ENCODE peak calls at places on chromosomes 12 and 14, in four cellular contexts. One of them, this sample, is unnamed.

GRCh38 chr14:31766315-31766892 is 205.2 kb downstream of the NUBPL start:
- DNase-seq in ovary: no peak
- DNase-seq in stomach: no peak
- DNase-seq in hepatocyte: no peak
- DNase-seq in this sample: no peak

GRCh38 chr12:31033681-31034080 is 40.0 kb upstream of the DDX11 start:
- DNase-seq in ovary: no peak
- DNase-seq in stomach: no peak
- DNase-seq in hepatocyte: no peak
- DNase-seq in this sample: no peak

GRCh38 chr12:49636979-49637378 is 13.6 kb downstream of the PRPF40B start:
- DNase-seq in hepatocyte: peak; percentile 72
- DNase-seq in stomach: peak; percentile 52
- DNase-seq in ovary: peak; percentile 78
- DNase-seq in this sample: no peak

GRCh38 chr14:76329150-76329881 is 46.6 kb upstream of the ESRRB start:
- DNase-seq in ovary: no peak
- DNase-seq in hepatocyte: no peak
- DNase-seq in stomach: no peak
- DNase-seq in this sample: no peak

GRCh38 chr12:95605087-95605486 is 53.8 kb upstream of the USP44 start:
- DNase-seq in stomach: no peak
- DNase-seq in ovary: no peak
- DNase-seq in hepatocyte: no peak
- DNase-seq in this sample: no peak

GRCh38 chr14:34363733-34364134 is 98.3 kb downstream of the SPTSSA start:
- DNase-seq in stomach: no peak
- DNase-seq in ovary: no peak
- DNase-seq in hepatocyte: no peak
- DNase-seq in this sample: no peak

GRCh38 chr12:120903382-120903817 is 758 bp downstream of the SPPL3 start:
- DNase-seq in ovary: peak; percentile 53
- DNase-seq in hepatocyte: peak; percentile 74
- DNase-seq in stomach: peak; percentile 57
- DNase-seq in this sample: no peak

GRCh38 chr14:76050797-76051392 is 65.3 kb downstream of the IFT43 start:
- DNase-seq in hepatocyte: peak; percentile 79
- DNase-seq in stomach: peak; percentile 33
- DNase-seq in ovary: peak; percentile 66
- DNase-seq in this sample: peak; percentile 26

GRCh38 chr14:24426912-24427536 is 2.4 kb downstream of the CBLN3 start:
- DNase-seq in hepatocyte: peak; percentile 79
- DNase-seq in stomach: peak; percentile 78
- DNase-seq in ovary: peak; percentile 20
- DNase-seq in this sample: no peak

GRCh38 chr14:89540830-89541470 is 123.9 kb upstream of the FOXN3 start:
- DNase-seq in stomach: no peak
- DNase-seq in hepatocyte: no peak
- DNase-seq in ovary: no peak
- DNase-seq in this sample: no peak

GRCh38 chr12:94806617-94807016 is 156.3 kb upstream of the TMCC3 start:
- DNase-seq in hepatocyte: no peak
- DNase-seq in ovary: no peak
- DNase-seq in stomach: no peak
- DNase-seq in this sample: no peak

GRCh38 chr12:7716391-7716790 is 5.2 kb downstream of the DPPA3 start:
- DNase-seq in hepatocyte: peak; percentile 19
- DNase-seq in stomach: no peak
- DNase-seq in ovary: no peak
- DNase-seq in this sample: no peak

GRCh38 chr12:27143676-27144075 is 61.3 kb upstream of the C12orf71 start:
- DNase-seq in ovary: no peak
- DNase-seq in hepatocyte: no peak
- DNase-seq in stomach: no peak
- DNase-seq in this sample: no peak

GRCh38 chr14:50717826-50718225 is 49.7 kb upstream of the SAV1 start:
- DNase-seq in hepatocyte: no peak
- DNase-seq in ovary: no peak
- DNase-seq in stomach: no peak
- DNase-seq in this sample: no peak

GRCh38 chr14:50719911-50720759 is 52.0 kb upstream of the SAV1 start:
- DNase-seq in stomach: no peak
- DNase-seq in hepatocyte: no peak
- DNase-seq in ovary: no peak
- DNase-seq in this sample: no peak

GRCh38 chr14:50711043-50711442 is 42.9 kb upstream of the SAV1 start:
- DNase-seq in stomach: no peak
- DNase-seq in hepatocyte: no peak
- DNase-seq in ovary: no peak
- DNase-seq in this sample: no peak

GRCh38 chr14:50718949-50719348 is 50.8 kb upstream of the SAV1 start:
- DNase-seq in ovary: no peak
- DNase-seq in stomach: no peak
- DNase-seq in hepatocyte: no peak
- DNase-seq in this sample: no peak

GRCh38 chr14:50714452-50715073 is 46.5 kb upstream of the SAV1 start:
- DNase-seq in hepatocyte: peak; percentile 39
- DNase-seq in ovary: no peak
- DNase-seq in stomach: no peak
- DNase-seq in this sample: no peak
- H3K4me3 ChIP-seq in hepatocyte: no peak overlapping the region
- H3K4me3 ChIP-seq in ovary: no peak overlapping the region
- H3K4me3 ChIP-seq in stomach: no peak overlapping the region
- H3K4me3 ChIP-seq in this sample: no peak overlapping the region

GRCh38 chr12:67155863-67156262 is 113.3 kb upstream of the CAND1 start:
- DNase-seq in stomach: no peak
- DNase-seq in hepatocyte: no peak
- DNase-seq in ovary: no peak
- DNase-seq in this sample: no peak

GRCh38 chr12:67161322-67161918 is 107.7 kb upstream of the CAND1 start:
- DNase-seq in stomach: peak; percentile 33
- DNase-seq in ovary: peak; percentile 18
- DNase-seq in hepatocyte: peak; percentile 63
- DNase-seq in this sample: no peak
- TF ChIP-seq CTCF in stomach: no peak
- TF ChIP-seq CTCF in ovary: no peak
- TF ChIP-seq CTCF in hepatocyte: peak; percentile 59
- TF ChIP-seq CTCF in this sample: peak; percentile 67

GRCh38 chr12:111419784-111420183 is 14.1 kb downstream of the SH2B3 start:
- DNase-seq in ovary: no peak
- DNase-seq in stomach: no peak
- DNase-seq in hepatocyte: no peak
- DNase-seq in this sample: no peak
- H3K4me3 ChIP-seq in ovary: no peak overlapping the region
- H3K4me3 ChIP-seq in stomach: no peak overlapping the region
- H3K4me3 ChIP-seq in hepatocyte: no peak overlapping the region
- H3K4me3 ChIP-seq in this sample: no peak overlapping the region

DNA sequence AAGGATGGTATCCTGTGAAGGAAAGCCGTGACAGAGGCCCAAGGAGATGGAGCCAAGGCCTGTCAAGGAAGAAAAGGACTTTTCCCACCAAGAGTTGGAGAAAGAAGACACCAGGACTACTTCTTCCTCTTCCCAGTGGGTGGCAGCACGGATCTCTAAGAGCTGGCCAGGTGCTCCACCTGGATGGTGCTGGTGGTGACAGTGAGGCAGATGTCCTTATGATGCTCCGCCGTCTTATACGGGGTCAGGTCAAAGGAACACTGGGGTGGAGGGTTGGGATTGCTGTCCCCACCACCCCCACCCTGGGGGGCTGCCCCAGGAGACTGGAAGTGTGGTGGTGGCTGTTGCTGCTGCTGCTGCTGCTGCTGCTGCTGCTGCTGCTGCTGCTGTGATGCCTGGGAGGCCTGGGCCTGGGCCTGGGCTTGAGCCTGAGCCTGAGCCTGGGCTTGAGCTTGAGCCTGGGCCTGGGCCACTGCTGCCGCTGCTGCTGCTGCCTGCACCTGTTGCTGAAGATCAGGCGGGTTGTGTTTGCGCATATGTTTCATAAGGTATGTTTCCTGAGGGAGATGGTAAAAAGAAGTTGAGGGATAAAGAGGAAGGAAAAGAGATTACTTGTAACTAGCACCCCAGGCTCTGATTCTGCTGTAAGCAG is 4.8 kb upstream of the ING4 start:
- DNase-seq in ovary: no peak
- DNase-seq in hepatocyte: peak; percentile 54
- DNase-seq in stomach: no peak
- DNase-seq in this sample: no peak
- TF ChIP-seq CTCF in ovary: no peak
- TF ChIP-seq CTCF in hepatocyte: peak; percentile 22
- TF ChIP-seq CTCF in stomach: no peak
- TF ChIP-seq CTCF in this sample: peak; percentile 49

DNA sequence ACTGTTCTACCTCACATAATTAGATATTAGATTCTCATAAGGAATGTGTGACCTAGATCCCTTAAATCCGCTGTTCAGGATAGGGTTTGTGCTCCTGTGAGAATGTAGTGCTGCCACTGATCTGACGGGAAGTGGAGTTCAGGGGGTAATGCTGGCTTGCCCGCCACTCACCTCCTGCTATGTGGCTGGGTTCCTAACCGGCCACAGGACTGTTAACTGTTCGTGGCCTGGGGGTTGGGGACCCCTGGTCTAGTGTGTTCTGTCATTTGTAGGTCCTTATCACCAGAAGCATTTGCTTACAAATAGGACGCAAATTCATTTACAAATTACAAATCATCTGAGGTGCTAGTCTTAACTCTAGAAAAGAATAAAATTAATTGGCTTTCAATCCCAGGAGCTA is 16.4 kb upstream of the TMEM30B start:
- DNase-seq in stomach: no peak
- DNase-seq in ovary: no peak
- DNase-seq in hepatocyte: no peak
- DNase-seq in this sample: no peak
- H3K4me3 ChIP-seq in stomach: no peak overlapping the region
- H3K4me3 ChIP-seq in ovary: no peak overlapping the region
- H3K4me3 ChIP-seq in hepatocyte: no peak overlapping the region
- H3K4me3 ChIP-seq in this sample: no peak overlapping the region

DNA sequence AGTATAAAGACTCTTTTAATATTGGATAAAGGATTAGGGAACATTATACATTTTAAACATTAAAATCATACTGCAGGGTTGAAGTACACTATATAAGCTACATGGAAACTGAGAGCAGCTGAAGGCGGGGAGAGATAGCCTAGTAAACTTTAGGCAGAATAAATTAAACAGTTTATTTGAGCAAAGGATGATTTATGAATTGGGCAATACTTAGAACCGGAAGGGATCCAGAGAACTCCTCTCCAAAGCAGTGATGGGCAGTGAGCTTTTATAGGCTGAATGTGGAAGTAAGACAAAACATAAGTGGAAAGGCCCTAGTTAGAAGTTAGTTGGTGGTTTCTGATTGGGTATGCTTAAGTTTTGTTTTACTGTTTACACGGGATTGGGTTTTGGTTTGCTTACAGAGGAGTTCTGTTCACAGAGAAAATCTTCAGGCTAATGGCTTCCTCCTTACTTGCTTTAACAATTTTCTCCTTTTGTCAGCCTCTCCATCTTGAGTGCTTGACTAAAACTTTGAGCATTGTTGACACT is 18.9 kb downstream of the LEMD3 start:
- DNase-seq in hepatocyte: no peak
- DNase-seq in ovary: no peak
- DNase-seq in stomach: no peak
- DNase-seq in this sample: no peak
- TF ChIP-seq CTCF in hepatocyte: no peak
- TF ChIP-seq CTCF in ovary: no peak
- TF ChIP-seq CTCF in stomach: no peak
- TF ChIP-seq CTCF in this sample: no peak

DNA sequence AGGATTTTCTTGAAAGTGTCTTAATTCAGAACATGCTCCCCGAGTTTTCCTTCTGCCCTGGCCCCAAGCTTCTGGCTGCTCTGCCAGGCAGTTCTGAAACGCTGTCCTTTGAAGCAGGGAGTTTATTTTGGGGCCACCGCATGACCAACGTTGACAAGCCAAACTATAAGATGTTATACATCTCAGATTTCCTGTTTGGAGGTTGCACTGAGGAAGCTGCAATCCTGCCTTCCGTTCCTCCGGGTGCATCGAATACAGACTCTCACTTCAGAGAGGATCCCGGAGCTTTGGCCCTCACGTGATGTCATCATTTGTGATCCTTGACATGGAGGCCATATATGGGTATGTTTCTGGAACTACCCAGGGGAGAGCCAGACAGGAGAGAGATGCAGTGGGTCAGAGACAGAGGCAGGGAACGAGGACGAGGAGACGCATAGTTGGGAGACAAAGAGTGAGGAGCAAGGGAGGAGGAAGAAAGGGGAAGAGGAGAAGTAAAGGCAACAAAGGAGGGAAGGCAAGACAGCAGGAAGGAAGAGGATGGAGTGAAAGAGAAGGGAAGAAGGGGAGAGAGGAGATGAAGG is at the start of gene ASB2:
- DNase-seq in ovary: no peak
- DNase-seq in hepatocyte: no peak
- DNase-seq in stomach: no peak
- DNase-seq in this sample: no peak
- H3K4me3 ChIP-seq in ovary: peak within 1 kb of the TSS; percentile 38
- H3K4me3 ChIP-seq in hepatocyte: no peak within 1 kb of the TSS
- H3K4me3 ChIP-seq in stomach: peak within 1 kb of the TSS; percentile 43
- H3K4me3 ChIP-seq in this sample: no peak within 1 kb of the TSS

GRCh38 chr12:116431677-116432300 is 127.4 kb upstream of the MAP1LC3B2 start:
- DNase-seq in hepatocyte: no peak
- DNase-seq in ovary: no peak
- DNase-seq in stomach: no peak
- DNase-seq in this sample: no peak

GRCh38 chr12:116434155-116435065 is 124.8 kb upstream of the MAP1LC3B2 start:
- DNase-seq in ovary: peak; percentile 91
- DNase-seq in stomach: peak; percentile 75
- DNase-seq in hepatocyte: peak; percentile 93
- DNase-seq in this sample: no peak

GRCh38 chr12:116427200-116427932 is 131.8 kb upstream of the MAP1LC3B2 start:
- DNase-seq in hepatocyte: peak; percentile 32
- DNase-seq in ovary: no peak
- DNase-seq in stomach: no peak
- DNase-seq in this sample: no peak

GRCh38 chr12:116432321-116432750 is 126.8 kb upstream of the MAP1LC3B2 start:
- DNase-seq in ovary: no peak
- DNase-seq in stomach: no peak
- DNase-seq in hepatocyte: peak; percentile 52
- DNase-seq in this sample: no peak

DNA sequence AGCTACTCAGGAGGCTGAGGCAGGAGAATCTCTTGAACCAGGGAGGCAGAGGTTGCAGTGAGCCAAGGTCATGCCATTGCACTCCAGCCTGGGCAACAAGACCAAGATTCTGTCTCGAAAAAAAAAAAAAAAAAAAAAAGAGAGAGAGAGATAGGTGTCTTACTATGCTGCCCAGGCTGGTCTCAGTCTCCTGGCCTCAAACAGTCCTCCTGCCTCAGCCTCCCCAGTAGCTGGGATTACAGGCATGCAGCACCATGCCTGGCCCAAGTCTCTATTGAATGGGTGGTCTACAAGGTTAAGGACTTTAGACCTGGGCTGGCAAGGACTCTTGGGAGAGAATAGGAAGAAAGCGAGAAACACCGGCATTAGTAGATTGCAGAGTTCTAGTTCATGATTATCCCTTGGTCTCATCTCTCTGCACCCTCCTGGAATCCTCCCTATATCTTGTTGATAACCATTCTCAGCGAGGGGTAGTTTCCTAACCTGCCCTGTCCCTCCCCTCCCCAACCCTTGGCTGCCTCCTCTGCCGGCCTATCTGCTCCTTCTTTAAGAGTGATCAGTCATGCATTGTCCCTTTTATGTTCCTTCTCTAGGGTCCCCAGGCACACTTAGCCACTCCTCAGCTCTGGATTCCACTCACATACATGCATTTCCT is 128.1 kb upstream of the MAP1LC3B2 start:
- DNase-seq in ovary: no peak
- DNase-seq in hepatocyte: no peak
- DNase-seq in stomach: no peak
- DNase-seq in this sample: no peak
- TF ChIP-seq CTCF in ovary: no peak
- TF ChIP-seq CTCF in hepatocyte: no peak
- TF ChIP-seq CTCF in stomach: no peak
- TF ChIP-seq CTCF in this sample: no peak

This sample was measured in LNCaP clone FGC.